ENCODE peak calls at places on chromosomes 4 and X, in eight cellular contexts. O is pancreas; G is small intestine; C is BE2C; F is Caco-2; D is naive thymus-derived CD4-positive, alpha-beta T cell; B is right lobe of liver; M is mesenchymal stem cell. S is an unnamed sample.
A peak's percentile ranks its signal among the peaks of the same experiment; 100 is the strongest.

GRCh38 chr4:57544811-57545654 is 434.8 kb upstream of the IGFBP7 start:
- DNase-seq in O (no peak), C (no peak), M (no peak), F (no peak), D (no peak), B (no peak), G (no peak), S (no peak)

GRCh38 chr4:109921384-109921808 is 8.7 kb downstream of the EGF start:
- DNase-seq in C (no peak), B (no peak), M (peak; percentile 96), O (no peak), G (no peak), F (no peak), D (no peak), S (no peak)

GRCh38 chrX:68536429-68536828 is 37.6 kb downstream of the YIPF6 start:
- DNase-seq in M (no peak), D (no peak), G (peak; percentile 76), B (no peak), O (no peak), F (no peak), C (no peak), S (no peak)

GRCh38 chr4:136985683-136986082 is 546.6 kb downstream of the PCDH18 start:
- DNase-seq in O (no peak), F (no peak), B (no peak), D (no peak), M (no peak), C (no peak), G (no peak), S (no peak)

GRCh38 chr4:11497972-11498371 is 69.3 kb upstream of the HS3ST1 start:
- DNase-seq in O (no peak), D (no peak), C (no peak), F (no peak), B (no peak), M (no peak), G (no peak), S (no peak)

GRCh38 chr4:125741825-125742452 is 427.2 kb downstream of the FAT4 start:
- DNase-seq in F (no peak), C (no peak), G (peak; percentile 6), M (peak; percentile 33), D (no peak), B (no peak), O (no peak), S (no peak)

GRCh38 chrX:121571333-121571732 is 523.9 kb downstream of the GLUD2 start:
- DNase-seq in D (no peak), C (no peak), F (peak; percentile 5), M (no peak), G (no peak), B (no peak), O (no peak), S (no peak)

GRCh38 chr4:134862116-134862515 is 660.5 kb upstream of the PABPC4L start:
- DNase-seq in F (no peak), D (no peak), G (no peak), B (no peak), C (no peak), M (no peak), O (no peak), S (no peak)

GRCh38 chr4:119623025-119623424 is 5.6 kb downstream of the PDE5A start:
- DNase-seq in B (no peak), O (no peak), G (no peak), D (no peak), F (no peak), M (no peak), C (no peak), S (no peak)

GRCh38 chr4:41655177-41655576 is 93.3 kb downstream of the PHOX2B start:
- DNase-seq in G (no peak), B (no peak), C (no peak), M (peak; percentile 33), D (no peak), O (no peak), F (no peak), S (no peak)

GRCh38 chr4:174133525-174133924 is 149.9 kb downstream of the FBXO8 start:
- DNase-seq in B (no peak), M (no peak), O (no peak), D (no peak), F (no peak), C (no peak), G (no peak), S (no peak)

GRCh38 chrX:40784516-40785151 is 49.3 kb upstream of the MED14 start:
- DNase-seq in D (no peak), F (no peak), O (no peak), C (no peak), B (no peak), M (peak; percentile 3), G (no peak), S (no peak)

GRCh38 chr4:38857354-38858096 is 908 bp upstream of the TLR6 start:
- DNase-seq in M (peak; percentile 96), G (peak; percentile 32), F (no peak), O (no peak), B (no peak), C (no peak), D (no peak), S (no peak)

GRCh38 chr4:22099896-22100295 is 151.3 kb upstream of the KCNIP4 start:
- DNase-seq in F (no peak), G (no peak), O (no peak), D (no peak), C (no peak), M (no peak), B (no peak), S (no peak)

GRCh38 chr4:139164731-139165130 is 12.3 kb downstream of the ELF2 start:
- DNase-seq in G (no peak), F (no peak), C (no peak), B (no peak), D (no peak), O (no peak), M (no peak), S (no peak)

GRCh38 chr4:139167774-139168444 is 9.1 kb downstream of the ELF2 start:
- DNase-seq in B (peak; percentile 16), D (no peak), O (no peak), F (peak; percentile 59), M (peak; percentile 76), G (peak; percentile 30), C (no peak), S (no peak)

GRCh38 chr4:139163806-139164206 is 13.2 kb downstream of the ELF2 start:
- DNase-seq in M (no peak), B (no peak), F (no peak), G (no peak), C (no peak), D (no peak), O (no peak), S (no peak)
- H3K4me1 ChIP-seq in M (no peaks in the 10 kb centered on the region), B (peaks cover 11% of the 10 kb centered on the region), F (peaks cover 48% of the 10 kb centered on the region), G (peaks cover 4% of the 10 kb centered on the region), C (no peaks in the 10 kb centered on the region), D (no peaks in the 10 kb centered on the region), O (no peaks in the 10 kb centered on the region), S (peaks cover 47% of the 10 kb centered on the region)

DNA sequence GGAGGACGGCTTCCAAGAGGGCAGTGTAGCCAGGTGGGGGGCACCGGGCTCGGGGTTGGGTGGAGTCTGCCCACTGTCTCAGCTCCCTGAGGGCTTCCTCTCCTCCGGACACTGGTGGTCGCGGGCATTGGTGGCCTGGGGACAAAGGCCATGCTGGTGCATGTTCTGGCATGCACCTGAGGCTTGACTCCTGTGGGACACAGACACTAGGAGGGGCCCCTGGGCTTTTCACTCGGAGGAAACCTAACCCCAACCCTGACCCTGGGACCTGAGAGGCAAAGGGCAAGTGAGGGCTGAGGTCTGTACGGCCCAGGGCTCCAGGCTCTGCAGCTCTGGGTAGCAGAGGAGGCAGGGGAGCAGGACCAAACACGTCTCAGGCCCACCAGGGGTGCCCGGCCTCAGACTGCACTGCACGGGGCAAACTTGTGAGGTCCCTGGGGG is 22.3 kb upstream of the FGFR3 start:
- DNase-seq in D (no peak), G (no peak), M (no peak), B (no peak), O (no peak), F (peak; percentile 50), C (no peak), S (no peak)
- H3K4me1 ChIP-seq in D (no peaks in the 10 kb centered on the region), G (no peaks in the 10 kb centered on the region), M (peaks cover 47% of the 10 kb centered on the region), B (no peaks in the 10 kb centered on the region), O (no peaks in the 10 kb centered on the region), F (peaks cover 48% of the 10 kb centered on the region), C (peaks cover 15% of the 10 kb centered on the region), S (peaks cover 39% of the 10 kb centered on the region)

GRCh38 chr4:176778063-176778462 is 14.7 kb downstream of the VEGFC start:
- DNase-seq in B (no peak), G (no peak), F (no peak), D (no peak), M (peak; percentile 73), O (no peak), C (no peak), S (no peak)
- H3K4me1 ChIP-seq in B (no peaks in the 10 kb centered on the region), G (no peaks in the 10 kb centered on the region), F (no peaks in the 10 kb centered on the region), D (no peaks in the 10 kb centered on the region), M (peaks cover 6% of the 10 kb centered on the region), O (no peaks in the 10 kb centered on the region), C (no peaks in the 10 kb centered on the region), S (no peaks in the 10 kb centered on the region)

GRCh38 chrX:11438380-11438723 is 145.1 kb downstream of the AMELX start:
- DNase-seq in B (no peak), M (no peak), C (no peak), O (no peak), F (no peak), G (no peak), D (no peak), S (no peak)
- H3K4me1 ChIP-seq in B (no peaks in the 10 kb centered on the region), M (no peaks in the 10 kb centered on the region), C (no peaks in the 10 kb centered on the region), O (no peaks in the 10 kb centered on the region), F (peaks cover 13% of the 10 kb centered on the region), G (no peaks in the 10 kb centered on the region), D (no peaks in the 10 kb centered on the region), S (no peaks in the 10 kb centered on the region)

GRCh38 chr4:189053621-189054020 is 887.1 kb upstream of the FRG1 start:
- DNase-seq in M (no peak), O (no peak), B (no peak), D (no peak), C (no peak), F (no peak), G (no peak), S (no peak)

GRCh38 chr4:189049682-189050081 is 891.0 kb upstream of the FRG1 start:
- DNase-seq in G (no peak), M (peak; percentile 6), B (no peak), D (no peak), C (no peak), O (no peak), F (no peak), S (no peak)

GRCh38 chr4:189046642-189047041 is 894.0 kb upstream of the FRG1 start:
- DNase-seq in B (no peak), C (no peak), F (no peak), G (no peak), O (no peak), D (no peak), M (peak; percentile 16), S (no peak)

GRCh38 chr4:189048119-189048518 is 892.6 kb upstream of the FRG1 start:
- DNase-seq in M (peak; percentile 68), B (no peak), C (no peak), F (no peak), O (no peak), D (no peak), G (no peak), S (no peak)
- H3K4me1 ChIP-seq in M (no peaks in the 10 kb centered on the region), B (no peaks in the 10 kb centered on the region), C (no peaks in the 10 kb centered on the region), F (no peaks in the 10 kb centered on the region), O (no peaks in the 10 kb centered on the region), D (no peaks in the 10 kb centered on the region), G (no peaks in the 10 kb centered on the region), S (no peaks in the 10 kb centered on the region)